ENCODE peak calls at places on chromosomes 16 and 17, in nine cellular contexts. J is lung; P is cardiac muscle cell; W is pancreas; D is uterus; Y is gastrocnemius medialis; Q is neural progenitor cell; O is naive thymus-derived CD4-positive, alpha-beta T cell; X is tibial nerve. M is an unnamed sample.
A peak's percentile ranks its signal among the peaks of the same experiment; 100 is the strongest.

GRCh38 chr17:28828294-28829040 is 14.1 kb downstream of the FAM222B start:
- DNase-seq in J (no peak), P (no peak), W (no peak), D (no peak), Y (no peak), Q (no peak), O (no peak), X (no peak), M (no peak)

GRCh38 chr17:73342057-73342522 is 30.3 kb upstream of the CDC42EP4 start:
- DNase-seq in J (peak; percentile 49), P (peak; percentile 35), W (peak; percentile 55), D (peak; percentile 86), Y (peak; percentile 29), Q (peak; percentile 93), O (no peak), X (peak; percentile 46), M (no peak)

GRCh38 chr17:5509482-5509881 is 23.1 kb downstream of the MIS12 start:
- DNase-seq in J (no peak), P (no peak), W (no peak), D (no peak), Y (no peak), Q (no peak), O (no peak), X (no peak), M (no peak)

GRCh38 chr17:66507103-66507923 is 204.9 kb downstream of the PRKCA start:
- DNase-seq in J (peak; percentile 49), P (no peak), W (no peak), D (peak; percentile 40), Y (peak; percentile 6), Q (no peak), O (no peak), X (peak; percentile 8), M (no peak)

GRCh38 chr17:3688852-3689261 is 7.1 kb downstream of the P2RX5 start:
- DNase-seq in J (no peak), P (no peak), W (no peak), D (no peak), Y (no peak), Q (peak; percentile 54), O (no peak), X (no peak), M (no peak)

GRCh38 chr17:59963738-59964454 is 644 bp downstream of the RNFT1 start:
- DNase-seq in J (peak; percentile 44), P (peak; percentile 58), W (no peak), D (peak; percentile 33), Y (peak; percentile 21), Q (peak; percentile 60), O (peak; percentile 62), X (peak; percentile 42), M (peak; percentile 60)

GRCh38 chr16:81385031-81385756 is 59.4 kb upstream of the CMIP start:
- DNase-seq in J (no peak), P (no peak), W (no peak), D (no peak), Y (no peak), Q (no peak), O (no peak), X (no peak), M (no peak)

GRCh38 chr16:10335681-10336080 is 50.2 kb upstream of the ATF7IP2 start:
- DNase-seq in J (no peak), P (no peak), W (no peak), D (no peak), Y (no peak), Q (no peak), O (no peak), X (no peak), M (no peak)

GRCh38 chr16:21272253-21272652 is 5.8 kb downstream of the CRYM start:
- DNase-seq in J (no peak), P (no peak), W (no peak), D (no peak), Y (no peak), Q (no peak), O (no peak), X (no peak), M (no peak)

GRCh38 chr17:78901806-78902205 is 1.2 kb downstream of the CEP295NL start:
- DNase-seq in J (no peak), P (no peak), W (no peak), D (no peak), Y (no peak), Q (no peak), O (no peak), X (no peak), M (no peak)

GRCh38 chr17:80729016-80729415 is 184.4 kb downstream of the RPTOR start:
- DNase-seq in J (no peak), P (no peak), W (no peak), D (no peak), Y (no peak), Q (no peak), O (no peak), X (no peak), M (no peak)

GRCh38 chr16:27189335-27189972 is 13.9 kb upstream of the KDM8 start:
- DNase-seq in J (no peak), P (no peak), W (peak; percentile 79), D (no peak), Y (no peak), Q (peak; percentile 24), O (no peak), X (no peak), M (no peak)

GRCh38 chr17:42428141-42428944 is 5.3 kb upstream of the CAVIN1 start:
- DNase-seq in J (peak; percentile 60), P (peak; percentile 73), W (no peak), D (no peak), Y (no peak), Q (peak; percentile 83), O (peak; percentile 58), X (peak; percentile 90), M (no peak)

GRCh38 chr17:50356418-50356817 is 10.5 kb downstream of the XYLT2 start:
- DNase-seq in J (no peak), P (no peak), W (no peak), D (no peak), Y (no peak), Q (no peak), O (no peak), X (no peak), M (no peak)
- H3K27ac ChIP-seq in J (no peak overlapping the region), P (no peak overlapping the region), W (no peak overlapping the region), D (no peak overlapping the region), Y (no peak overlapping the region), Q (no peak overlapping the region), O (no peak overlapping the region), X (no peak overlapping the region), M (no peak overlapping the region)

DNA sequence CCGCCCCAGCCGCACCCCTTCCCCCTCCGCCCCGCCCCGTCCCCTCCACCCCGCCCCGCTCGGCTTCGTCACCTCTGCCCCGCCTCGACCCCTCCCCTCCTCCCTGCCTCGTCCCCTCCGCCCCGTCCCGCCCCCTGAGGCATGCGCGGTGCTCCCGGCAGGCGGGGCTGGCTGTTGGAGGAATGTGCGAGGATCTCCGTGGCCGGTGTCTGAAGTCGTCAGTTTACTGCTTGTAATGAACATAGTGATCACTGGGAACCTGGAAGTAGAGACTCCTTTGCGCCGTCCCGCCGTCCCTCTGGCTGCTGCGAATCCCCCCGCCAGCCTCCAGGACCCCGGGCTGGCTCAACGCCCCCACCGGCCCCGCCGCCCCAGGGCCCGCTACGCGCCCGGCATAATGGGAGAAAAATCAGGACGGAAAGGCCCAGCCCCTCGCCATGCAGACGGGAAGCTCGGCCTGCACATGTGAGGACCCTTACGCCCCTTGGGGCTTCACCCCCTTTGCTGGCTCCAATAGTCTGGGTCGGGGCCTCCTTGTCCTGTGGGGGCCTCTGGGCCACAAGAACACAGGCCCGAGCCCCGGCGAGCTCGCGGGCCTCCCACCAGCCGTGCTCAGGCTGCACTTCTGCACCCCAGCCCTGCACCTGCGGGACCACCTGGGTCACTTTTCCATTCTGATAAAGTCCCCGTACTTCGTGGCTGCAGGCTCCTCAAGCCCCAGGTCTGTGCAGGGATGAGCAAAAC is 743.1 kb downstream of the KCNJ18 start:
- DNase-seq in J (no peak), P (no peak), W (no peak), D (no peak), Y (no peak), Q (no peak), O (no peak), X (no peak), M (no peak)
- H3K9me3 ChIP-seq in J (peaks cover 2% of the 10 kb centered on the region), P (no peaks in the 10 kb centered on the region), W (no peaks in the 10 kb centered on the region), D (no peaks in the 10 kb centered on the region), Y (no peaks in the 10 kb centered on the region), Q (peaks cover 5% of the 10 kb centered on the region), O (no peaks in the 10 kb centered on the region), X (no peaks in the 10 kb centered on the region), M (no peaks in the 10 kb centered on the region)

DNA sequence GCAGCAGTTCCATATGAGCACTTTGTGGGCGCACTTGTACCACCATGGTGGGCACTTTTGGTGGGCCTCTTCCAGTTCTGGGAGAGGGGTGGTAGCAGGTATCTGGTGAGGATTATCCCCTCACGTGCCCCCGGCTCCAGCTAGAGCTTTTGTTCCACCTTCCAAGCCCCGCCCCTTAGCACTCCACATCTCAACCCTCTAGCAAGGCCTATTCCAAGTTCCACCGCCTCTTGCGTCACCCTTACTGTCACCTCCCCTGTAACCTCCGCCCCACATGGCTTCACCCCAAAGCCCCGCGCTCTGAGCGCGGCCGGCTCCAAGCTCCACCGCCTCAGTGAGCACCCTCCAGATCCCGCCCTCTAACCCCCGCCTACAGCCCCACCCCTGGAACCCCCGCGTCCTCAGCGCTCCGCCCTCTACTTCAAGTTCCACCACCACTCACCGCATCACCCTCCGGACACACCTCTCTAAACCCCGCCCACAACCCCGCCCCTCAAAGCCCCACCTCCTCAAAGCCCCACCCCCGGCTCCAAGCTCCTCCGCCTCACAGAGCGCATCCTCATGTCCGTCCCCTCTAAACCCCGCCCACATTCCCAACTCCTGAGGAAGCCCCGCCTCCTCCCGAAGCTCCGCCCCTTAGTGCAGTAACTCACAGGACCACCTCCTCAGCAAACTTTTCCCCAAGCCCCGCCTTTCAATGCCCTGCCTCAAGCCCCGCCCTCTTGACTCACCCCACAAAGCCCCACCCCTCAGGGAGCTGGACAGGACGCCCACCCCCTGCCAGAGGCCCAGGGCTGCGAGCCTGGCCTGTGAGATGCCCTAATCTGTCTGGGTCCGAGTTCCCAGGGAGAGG is 11.1 kb downstream of the SCN4A start:
- DNase-seq in J (peak; percentile 76), P (peak; percentile 91), W (peak; percentile 69), D (peak; percentile 37), Y (peak; percentile 84), Q (peak; percentile 98), O (no peak), X (peak; percentile 53), M (peak; percentile 83)
- H3K4me3 ChIP-seq in J (no peak overlapping the region), P (peak overlapping the region; percentile 2), W (peak overlapping the region; percentile 22), D (no peak overlapping the region), Y (peak overlapping the region; percentile 24), Q (peak overlapping the region; percentile 35), O (no peak overlapping the region), X (no peak overlapping the region), M (peak overlapping the region; percentile 5)

GRCh38 chr17:20216154-20216815 is 207.1 kb downstream of the SPECC1 start:
- DNase-seq in J (no peak), P (no peak), W (no peak), D (no peak), Y (no peak), Q (no peak), O (no peak), X (no peak), M (no peak)

GRCh38 chr17:20211246-20211645 is 202.1 kb downstream of the SPECC1 start:
- DNase-seq in J (no peak), P (no peak), W (no peak), D (no peak), Y (no peak), Q (no peak), O (no peak), X (no peak), M (no peak)

GRCh38 chr17:20214807-20215206 is 205.6 kb downstream of the SPECC1 start:
- DNase-seq in J (no peak), P (peak; percentile 9), W (no peak), D (no peak), Y (no peak), Q (no peak), O (no peak), X (no peak), M (no peak)

GRCh38 chr17:20210614-20211013 is 201.5 kb downstream of the SPECC1 start:
- DNase-seq in J (no peak), P (no peak), W (no peak), D (no peak), Y (no peak), Q (no peak), O (no peak), X (no peak), M (no peak)

GRCh38 chr17:20213429-20213828 is 204.3 kb downstream of the SPECC1 start:
- DNase-seq in J (no peak), P (no peak), W (no peak), D (no peak), Y (no peak), Q (no peak), O (no peak), X (no peak), M (no peak)
- H3K27ac ChIP-seq in J (no peak overlapping the region), P (no peak overlapping the region), W (no peak overlapping the region), D (no peak overlapping the region), Y (no peak overlapping the region), Q (no peak overlapping the region), O (no peak overlapping the region), X (no peak overlapping the region), M (no peak overlapping the region)

M was measured in psoas muscle.